ENCODE peak calls at places on chromosomes 3 and 15, in four cellular contexts. V is A172, F is 8988T, K is Calu3. D is an unnamed sample.

GRCh38 chr3:183061431-183062172 is 37.7 kb downstream of the MCCC1 start:
- DNase-seq in V (no peak), F (no peak), K (no peak), D (no peak)

GRCh38 chr3:179729086-179729485 is 76.2 kb downstream of the USP13 start:
- DNase-seq in V (no peak), F (no peak), K (no peak), D (no peak)

GRCh38 chr3:147906275-147906674 is 497.1 kb downstream of the ZIC1 start:
- DNase-seq in V (no peak), F (no peak), K (no peak), D (no peak)

GRCh38 chr15:72486144-72486543 is 12.0 kb downstream of the ARIH1 start:
- DNase-seq in V (no peak), F (no peak), K (no peak), D (no peak)

GRCh38 chr15:69825941-69826817 is 271.5 kb downstream of the TLE3 start:
- DNase-seq in V (no peak), F (no peak), K (no peak), D (no peak)

GRCh38 chr15:85404922-85405293 is 24.5 kb downstream of the AKAP13 start:
- DNase-seq in V (no peak), F (no peak), K (no peak), D (no peak)

GRCh38 chr3:66179813-66180212 is 41.0 kb upstream of the SLC25A26 start:
- DNase-seq in V (no peak), F (no peak), K (no peak), D (no peak)

GRCh38 chr3:38247366-38248035 is 18.1 kb upstream of the SLC22A13 start:
- DNase-seq in V (peak; percentile 96), F (no peak), K (peak; percentile 15), D (peak; percentile 68)

GRCh38 chr3:176964656-176965055 is 232.6 kb downstream of the TBL1XR1 start:
- DNase-seq in V (no peak), F (no peak), K (no peak), D (no peak)

GRCh38 chr15:90038639-90039095 is 37.5 kb downstream of the ZNF710 start:
- DNase-seq in V (no peak), F (no peak), K (peak; percentile 41), D (no peak)

GRCh38 chr3:51380601-51381332 is 4.3 kb upstream of the MANF start:
- DNase-seq in V (no peak), F (no peak), K (no peak), D (no peak)

GRCh38 chr15:80906159-80906775 is 83.4 kb downstream of the MESD start:
- DNase-seq in V (no peak), F (no peak), K (peak; percentile 83), D (peak; percentile 74)

GRCh38 chr15:71761649-71762048 is 48.7 kb upstream of the NR2E3 start:
- DNase-seq in V (peak; percentile 82), F (no peak), K (peak; percentile 79), D (peak; percentile 88)

GRCh38 chr3:116020495-116020894 is 397.2 kb downstream of the GAP43 start:
- DNase-seq in V (no peak), F (no peak), K (no peak), D (no peak)

GRCh38 chr3:52195823-52196331 is 2.1 kb upstream of the ALAS1 start:
- DNase-seq in V (peak; percentile 38), F (no peak), K (peak; percentile 41), D (no peak)

GRCh38 chr3:135929670-135930069 is 35.9 kb upstream of the PPP2R3A start:
- DNase-seq in V (no peak), F (no peak), K (no peak), D (no peak)

GRCh38 chr15:78195735-78196201 is 38.6 kb downstream of the ACSBG1 start:
- DNase-seq in V (no peak), F (peak; percentile 42), K (peak; percentile 72), D (peak; percentile 23)

GRCh38 chr3:119359476-119359998 is 65.4 kb downstream of the ARHGAP31 start:
- DNase-seq in V (no peak), F (no peak), K (no peak), D (no peak)

GRCh38 chr3:14373753-14374376 is 28.5 kb upstream of the SLC6A6 start:
- DNase-seq in V (no peak), F (no peak), K (no peak), D (no peak)

GRCh38 chr3:55639886-55640765 is 153.0 kb upstream of the WNT5A start:
- DNase-seq in V (no peak), F (no peak), K (no peak), D (no peak)

GRCh38 chr3:2465842-2466241 is 367.2 kb downstream of the CNTN4 start:
- DNase-seq in V (no peak), F (no peak), K (no peak), D (no peak)

D was measured in RCC 7860.